ENCODE peak calls at places on chromosomes 11 and 22, in eight cellular contexts. R is OCI-LY7, E is astrocyte, S is SK-N-SH, W is PC-3, D is PC-9, L is neural progenitor cell, U is fibroblast of lung. J is an unnamed sample.

GRCh38 chr22:31627223-31627731 is 34.7 kb downstream of the PISD start:
- DNase-seq in W (no peak), L (no peak), D (no peak), U (no peak), E (no peak), R (no peak), S (peak; percentile 75), J (peak; percentile 46)

GRCh38 chr11:86807356-86807755 is 7.0 kb downstream of the PRSS23 start:
- DNase-seq in L (peak; percentile 88), D (no peak), E (no peak), W (no peak), U (no peak), S (no peak), R (no peak), J (no peak)

GRCh38 chr22:33180371-33180770 is 122.2 kb upstream of the SYN3 start:
- DNase-seq in E (no peak), L (no peak), U (no peak), S (no peak), R (no peak), W (no peak), D (no peak), J (no peak)

GRCh38 chr22:45480717-45481116 is 22.0 kb upstream of the FBLN1 start:
- DNase-seq in S (no peak), R (no peak), W (no peak), U (no peak), L (no peak), E (no peak), D (no peak), J (no peak)

GRCh38 chr11:11451501-11452005 is 98.5 kb upstream of the CSNK2A3 start:
- DNase-seq in W (peak; percentile 10), S (no peak), L (no peak), E (no peak), D (no peak), R (no peak), U (peak; percentile 4), J (peak; percentile 43)

GRCh38 chr22:47615051-47615450 is 852.6 kb downstream of the TBC1D22A start:
- DNase-seq in W (no peak), R (no peak), E (no peak), D (no peak), U (no peak), L (no peak), S (no peak), J (peak; percentile 11)

GRCh38 chr11:86722041-86722440 is 49.6 kb upstream of the ME3 start:
- DNase-seq in D (no peak), W (peak; percentile 25), R (no peak), U (peak; percentile 69), S (no peak), E (peak; percentile 68), L (no peak), J (no peak)

GRCh38 chr11:44264126-44264749 is 45.7 kb downstream of the ALX4 start:
- DNase-seq in R (no peak), U (no peak), W (no peak), E (no peak), S (no peak), D (no peak), L (no peak), J (no peak)

GRCh38 chr11:10328314-10329090 is 23.6 kb downstream of the ADM start:
- DNase-seq in D (no peak), E (peak; percentile 85), S (no peak), U (peak; percentile 86), R (no peak), L (no peak), W (peak; percentile 37), J (no peak)

GRCh38 chr11:61922539-61922938 is 5.2 kb upstream of the RAB3IL1 start:
- DNase-seq in L (no peak), D (no peak), U (peak; percentile 82), E (peak; percentile 32), R (no peak), S (peak; percentile 88), W (no peak), J (peak; percentile 98)

GRCh38 chr22:37623075-37624016 is 14.7 kb downstream of the GGA1 start:
- DNase-seq in E (no peak), S (peak; percentile 94), U (peak; percentile 57), L (peak; percentile 86), D (peak; percentile 69), W (peak; percentile 44), R (peak; percentile 79), J (peak; percentile 98)

GRCh38 chr11:131979364-131979763 is 608.9 kb downstream of the NTM start:
- DNase-seq in D (no peak), W (no peak), U (no peak), E (no peak), L (no peak), R (no peak), S (peak; percentile 63), J (no peak)

GRCh38 chr11:110182886-110183285 is 89.7 kb downstream of the ZC3H12C start:
- DNase-seq in U (peak; percentile 42), W (peak; percentile 86), L (no peak), D (no peak), R (no peak), S (no peak), E (peak; percentile 47), J (no peak)

GRCh38 chr11:66020618-66021357 is 5.5 kb downstream of the CATSPER1 start:
- DNase-seq in W (peak; percentile 93), R (no peak), L (no peak), D (peak; percentile 86), S (no peak), U (peak; percentile 61), E (peak; percentile 68), J (peak; percentile 97)

GRCh38 chr11:70506658-70506970 is 108.3 kb downstream of the CTTN start:
- DNase-seq in S (no peak), E (no peak), W (no peak), L (no peak), U (no peak), R (no peak), D (no peak), J (no peak)

GRCh38 chr22:49540571-49541450 is 286.9 kb downstream of the BRD1 start:
- DNase-seq in U (no peak), D (no peak), L (no peak), W (no peak), S (no peak), R (no peak), E (no peak), J (peak; percentile 77)

GRCh38 chr11:43951231-43951630 is 8.8 kb downstream of the C11orf96 start:
- DNase-seq in S (no peak), E (peak; percentile 54), U (no peak), R (no peak), L (peak; percentile 37), D (no peak), W (no peak), J (no peak)

GRCh38 chr11:117704416-117705150 is 92.4 kb downstream of the DSCAML1 start:
- DNase-seq in E (no peak), L (no peak), S (no peak), D (no peak), W (no peak), R (no peak), U (no peak), J (no peak)

GRCh38 chr11:117705866-117706265 is 91.2 kb downstream of the DSCAML1 start:
- DNase-seq in E (no peak), D (no peak), L (peak; percentile 54), R (no peak), S (no peak), W (no peak), U (no peak), J (no peak)

GRCh38 chr11:117703209-117703608 is 93.8 kb downstream of the DSCAML1 start:
- DNase-seq in U (no peak), L (peak; percentile 64), R (no peak), S (no peak), E (no peak), D (no peak), W (no peak), J (no peak)

GRCh38 chr11:117710211-117710610 is 86.8 kb downstream of the DSCAML1 start:
- DNase-seq in S (no peak), L (no peak), W (no peak), E (no peak), U (no peak), R (no peak), D (no peak), J (no peak)

DNA sequence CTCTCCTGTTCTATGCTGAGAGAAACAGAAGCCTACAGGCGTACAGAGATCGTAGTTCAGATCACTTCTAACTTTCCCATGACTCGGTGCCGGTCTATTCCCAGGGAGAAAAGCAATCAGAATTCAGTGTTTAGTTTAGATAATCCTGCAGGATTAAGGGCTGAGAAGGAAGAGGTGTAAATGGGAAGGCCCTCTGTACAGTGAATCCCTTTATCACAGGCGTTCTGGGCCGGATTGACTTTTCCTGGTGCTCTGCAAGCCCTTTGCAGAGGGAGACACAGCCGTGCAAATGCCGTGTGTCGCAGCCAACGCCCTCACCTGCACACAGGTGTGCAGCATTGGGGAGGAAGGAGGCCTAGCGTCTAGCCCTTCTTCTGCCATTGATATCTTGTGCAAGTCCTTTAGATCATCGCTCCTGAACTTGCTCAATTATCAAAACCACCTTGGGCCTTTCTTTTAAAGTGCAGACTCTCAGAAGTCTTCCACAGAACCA is 90.6 kb downstream of the DSCAML1 start:
- DNase-seq in E (no peak), W (no peak), S (no peak), R (no peak), U (no peak), D (no peak), L (peak; percentile 26), J (no peak)
- TF ChIP-seq CTCF in E (no peak), W (no peak), S (no peak), R (no peak), U (no peak), D (no peak), L (no peak), J (no peak)

DNA sequence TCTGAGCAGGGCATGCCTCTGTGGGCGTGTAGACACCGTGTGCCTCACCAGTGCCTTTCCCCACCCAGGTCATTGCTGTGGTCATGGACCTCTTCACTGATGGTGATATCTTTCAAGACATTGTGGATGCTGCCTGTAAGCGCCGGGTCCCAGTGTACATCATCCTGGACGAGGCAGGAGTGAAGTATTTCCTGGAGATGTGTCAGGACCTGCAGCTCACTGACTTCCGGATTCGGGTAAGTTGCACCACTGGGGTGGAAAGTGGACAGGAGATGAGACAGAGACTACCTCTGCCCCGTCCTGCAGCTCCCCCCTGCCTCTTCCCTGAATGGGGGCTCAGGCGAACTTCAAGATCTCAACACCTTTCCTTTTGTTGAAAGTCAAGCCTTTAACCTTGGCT is 24.3 kb downstream of the FAM83F start:
- DNase-seq in U (no peak), E (no peak), W (no peak), D (no peak), L (no peak), S (no peak), R (no peak), J (no peak)
- H2AFZ ChIP-seq in U (no peak overlapping the region), E (no peak overlapping the region), W (no peak overlapping the region), D (no peak overlapping the region), L (no peak overlapping the region), S (no peak overlapping the region), R (no peak overlapping the region), J (no peak overlapping the region)

DNA sequence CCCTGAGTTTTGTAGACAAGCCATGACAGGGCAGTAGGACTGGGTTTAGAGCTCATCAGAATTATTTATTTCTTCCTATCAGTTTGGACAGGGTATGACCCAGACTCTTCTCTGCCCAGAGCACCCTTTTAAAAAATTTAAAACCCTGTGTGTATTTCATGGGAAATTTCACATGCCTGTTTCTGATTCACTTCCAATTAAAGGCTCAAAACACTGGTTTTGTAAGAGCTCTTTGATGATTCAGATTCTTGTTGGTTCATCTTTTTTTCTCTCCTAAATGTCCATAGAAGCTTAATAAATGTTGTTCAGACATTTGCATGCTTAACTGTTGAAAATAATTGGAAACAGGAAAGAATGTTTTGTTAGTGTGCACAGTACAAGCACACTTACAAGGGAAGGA is 13.8 kb downstream of the FLI1 start:
- DNase-seq in R (no peak), U (peak; percentile 22), W (peak; percentile 64), L (no peak), S (no peak), D (no peak), E (peak; percentile 57), J (no peak)
- H4K20me1 ChIP-seq in R (peaks cover 16% of the 10 kb centered on the region), U (no peaks in the 10 kb centered on the region), W (no peaks in the 10 kb centered on the region), L (no peaks in the 10 kb centered on the region), S (no peaks in the 10 kb centered on the region), D (no peaks in the 10 kb centered on the region), E (no peaks in the 10 kb centered on the region), J (no peaks in the 10 kb centered on the region)

GRCh38 chr11:36149538-36150242 is 139.5 kb downstream of the COMMD9 start:
- DNase-seq in D (peak; percentile 94), U (peak; percentile 99), W (peak; percentile 99), L (peak; percentile 42), E (peak; percentile 98), R (no peak), S (peak; percentile 61), J (peak; percentile 100)
- TF ChIP-seq CTCF in D (peak; percentile 88), U (peak; percentile 64), W (peak; percentile 79), L (peak; percentile 53), E (peak; percentile 51), R (peak; percentile 46), S (peak; percentile 75), J (peak; percentile 66)